ENCODE peak calls at places on chromosome 20, in four cellular contexts. One of them, this sample, is unnamed.

GRCh38 chr20:20443509-20443908 is 75.6 kb downstream of the INSM1 start:
- DNase-seq in stimulated activated effector memory CD8-positive, alpha-beta T cell treated with anti-CD3 and anti-CD28 coated beads, Interleukin-12 subunit alpha, Interleukin-12 subunit beta, amount 100 ng/mL, for 72 hours: no peak
- DNase-seq in dorsolateral prefrontal cortex: no peak
- DNase-seq in GM04504: no peak
- DNase-seq in this sample: no peak

GRCh38 chr20:25247100-25247665 is 702 bp upstream of the PYGB start:
- DNase-seq in GM04504: peak; percentile 51
- DNase-seq in stimulated activated effector memory CD8-positive, alpha-beta T cell treated with anti-CD3 and anti-CD28 coated beads, Interleukin-12 subunit alpha, Interleukin-12 subunit beta, amount 100 ng/mL, for 72 hours: no peak
- DNase-seq in dorsolateral prefrontal cortex: peak; percentile 65
- DNase-seq in this sample: no peak

GRCh38 chr20:47654370-47654769 is 130.9 kb downstream of the SULF2 start:
- DNase-seq in stimulated activated effector memory CD8-positive, alpha-beta T cell treated with anti-CD3 and anti-CD28 coated beads, Interleukin-12 subunit alpha, Interleukin-12 subunit beta, amount 100 ng/mL, for 72 hours: no peak
- DNase-seq in GM04504: no peak
- DNase-seq in dorsolateral prefrontal cortex: no peak
- DNase-seq in this sample: no peak

GRCh38 chr20:56483970-56484369 is 15.5 kb downstream of the RTF2 start:
- DNase-seq in dorsolateral prefrontal cortex: no peak
- DNase-seq in GM04504: no peak
- DNase-seq in stimulated activated effector memory CD8-positive, alpha-beta T cell treated with anti-CD3 and anti-CD28 coated beads, Interleukin-12 subunit alpha, Interleukin-12 subunit beta, amount 100 ng/mL, for 72 hours: no peak
- DNase-seq in this sample: no peak

GRCh38 chr20:23059831-23060230 is 10.4 kb upstream of the THBD start:
- DNase-seq in stimulated activated effector memory CD8-positive, alpha-beta T cell treated with anti-CD3 and anti-CD28 coated beads, Interleukin-12 subunit alpha, Interleukin-12 subunit beta, amount 100 ng/mL, for 72 hours: no peak
- DNase-seq in dorsolateral prefrontal cortex: no peak
- DNase-seq in GM04504: no peak
- DNase-seq in this sample: no peak

GRCh38 chr20:56689318-56689717 is 60.2 kb downstream of the TFAP2C start:
- DNase-seq in dorsolateral prefrontal cortex: no peak
- DNase-seq in stimulated activated effector memory CD8-positive, alpha-beta T cell treated with anti-CD3 and anti-CD28 coated beads, Interleukin-12 subunit alpha, Interleukin-12 subunit beta, amount 100 ng/mL, for 72 hours: no peak
- DNase-seq in GM04504: peak; percentile 72
- DNase-seq in this sample: no peak

GRCh38 chr20:46406986-46407670 is 713 bp upstream of the ELMO2 start:
- DNase-seq in dorsolateral prefrontal cortex: peak; percentile 88
- DNase-seq in GM04504: no peak
- DNase-seq in stimulated activated effector memory CD8-positive, alpha-beta T cell treated with anti-CD3 and anti-CD28 coated beads, Interleukin-12 subunit alpha, Interleukin-12 subunit beta, amount 100 ng/mL, for 72 hours: no peak
- DNase-seq in this sample: no peak

GRCh38 chr20:63944078-63944941 is 11.9 kb downstream of the UCKL1 start:
- DNase-seq in dorsolateral prefrontal cortex: no peak
- DNase-seq in GM04504: no peak
- DNase-seq in stimulated activated effector memory CD8-positive, alpha-beta T cell treated with anti-CD3 and anti-CD28 coated beads, Interleukin-12 subunit alpha, Interleukin-12 subunit beta, amount 100 ng/mL, for 72 hours: no peak
- DNase-seq in this sample: no peak

GRCh38 chr20:19304886-19305415 is 92.5 kb downstream of the SLC24A3 start:
- DNase-seq in GM04504: no peak
- DNase-seq in stimulated activated effector memory CD8-positive, alpha-beta T cell treated with anti-CD3 and anti-CD28 coated beads, Interleukin-12 subunit alpha, Interleukin-12 subunit beta, amount 100 ng/mL, for 72 hours: no peak
- DNase-seq in dorsolateral prefrontal cortex: no peak
- DNase-seq in this sample: no peak

GRCh38 chr20:23095504-23095903 is 9.4 kb upstream of the CD93 start:
- DNase-seq in dorsolateral prefrontal cortex: no peak
- DNase-seq in stimulated activated effector memory CD8-positive, alpha-beta T cell treated with anti-CD3 and anti-CD28 coated beads, Interleukin-12 subunit alpha, Interleukin-12 subunit beta, amount 100 ng/mL, for 72 hours: no peak
- DNase-seq in GM04504: no peak
- DNase-seq in this sample: no peak

GRCh38 chr20:49385471-49385870 is 97.0 kb downstream of the KCNB1 start:
- DNase-seq in GM04504: peak; percentile 20
- DNase-seq in dorsolateral prefrontal cortex: no peak
- DNase-seq in stimulated activated effector memory CD8-positive, alpha-beta T cell treated with anti-CD3 and anti-CD28 coated beads, Interleukin-12 subunit alpha, Interleukin-12 subunit beta, amount 100 ng/mL, for 72 hours: no peak
- DNase-seq in this sample: peak; percentile 24

GRCh38 chr20:45444050-45444449 is 25.5 kb upstream of the WFDC2 start:
- DNase-seq in dorsolateral prefrontal cortex: no peak
- DNase-seq in GM04504: no peak
- DNase-seq in stimulated activated effector memory CD8-positive, alpha-beta T cell treated with anti-CD3 and anti-CD28 coated beads, Interleukin-12 subunit alpha, Interleukin-12 subunit beta, amount 100 ng/mL, for 72 hours: no peak
- DNase-seq in this sample: no peak

GRCh38 chr20:53597521-53598120 is 4.0 kb upstream of the ZNF217 start:
- DNase-seq in dorsolateral prefrontal cortex: no peak
- DNase-seq in stimulated activated effector memory CD8-positive, alpha-beta T cell treated with anti-CD3 and anti-CD28 coated beads, Interleukin-12 subunit alpha, Interleukin-12 subunit beta, amount 100 ng/mL, for 72 hours: no peak
- DNase-seq in GM04504: no peak
- DNase-seq in this sample: no peak

GRCh38 chr20:23086056-23086551 is at the start of gene CD93:
- DNase-seq in stimulated activated effector memory CD8-positive, alpha-beta T cell treated with anti-CD3 and anti-CD28 coated beads, Interleukin-12 subunit alpha, Interleukin-12 subunit beta, amount 100 ng/mL, for 72 hours: peak; percentile 55
- DNase-seq in GM04504: no peak
- DNase-seq in dorsolateral prefrontal cortex: no peak
- DNase-seq in this sample: no peak

GRCh38 chr20:63223121-63223825 is 7.3 kb upstream of the YTHDF1 start:
- DNase-seq in GM04504: no peak
- DNase-seq in dorsolateral prefrontal cortex: peak; percentile 27
- DNase-seq in stimulated activated effector memory CD8-positive, alpha-beta T cell treated with anti-CD3 and anti-CD28 coated beads, Interleukin-12 subunit alpha, Interleukin-12 subunit beta, amount 100 ng/mL, for 72 hours: peak; percentile 74
- DNase-seq in this sample: peak; percentile 20

GRCh38 chr20:58669287-58670006 is 18.4 kb downstream of the STX16 start:
- DNase-seq in stimulated activated effector memory CD8-positive, alpha-beta T cell treated with anti-CD3 and anti-CD28 coated beads, Interleukin-12 subunit alpha, Interleukin-12 subunit beta, amount 100 ng/mL, for 72 hours: no peak
- DNase-seq in dorsolateral prefrontal cortex: no peak
- DNase-seq in GM04504: no peak
- DNase-seq in this sample: no peak

GRCh38 chr20:51569815-51570741 is 27.6 kb upstream of the NFATC2 start:
- DNase-seq in stimulated activated effector memory CD8-positive, alpha-beta T cell treated with anti-CD3 and anti-CD28 coated beads, Interleukin-12 subunit alpha, Interleukin-12 subunit beta, amount 100 ng/mL, for 72 hours: no peak
- DNase-seq in dorsolateral prefrontal cortex: peak; percentile 44
- DNase-seq in GM04504: no peak
- DNase-seq in this sample: no peak

GRCh38 chr20:8414611-8415274 is 282.7 kb downstream of the PLCB1 start:
- DNase-seq in dorsolateral prefrontal cortex: no peak
- DNase-seq in GM04504: peak; percentile 62
- DNase-seq in stimulated activated effector memory CD8-positive, alpha-beta T cell treated with anti-CD3 and anti-CD28 coated beads, Interleukin-12 subunit alpha, Interleukin-12 subunit beta, amount 100 ng/mL, for 72 hours: no peak
- DNase-seq in this sample: peak; percentile 14

GRCh38 chr20:63381781-63382431 is 20.8 kb upstream of the CHRNA4 start:
- DNase-seq in dorsolateral prefrontal cortex: no peak
- DNase-seq in GM04504: no peak
- DNase-seq in stimulated activated effector memory CD8-positive, alpha-beta T cell treated with anti-CD3 and anti-CD28 coated beads, Interleukin-12 subunit alpha, Interleukin-12 subunit beta, amount 100 ng/mL, for 72 hours: peak; percentile 69
- DNase-seq in this sample: no peak

GRCh38 chr20:64106981-64107735 is at the start of gene NPBWR2:
- DNase-seq in dorsolateral prefrontal cortex: peak; percentile 48
- DNase-seq in stimulated activated effector memory CD8-positive, alpha-beta T cell treated with anti-CD3 and anti-CD28 coated beads, Interleukin-12 subunit alpha, Interleukin-12 subunit beta, amount 100 ng/mL, for 72 hours: peak; percentile 50
- DNase-seq in GM04504: no peak
- DNase-seq in this sample: no peak

GRCh38 chr20:22999756-23000155 is 35.4 kb upstream of the SSTR4 start:
- DNase-seq in dorsolateral prefrontal cortex: no peak
- DNase-seq in GM04504: no peak
- DNase-seq in stimulated activated effector memory CD8-positive, alpha-beta T cell treated with anti-CD3 and anti-CD28 coated beads, Interleukin-12 subunit alpha, Interleukin-12 subunit beta, amount 100 ng/mL, for 72 hours: no peak
- DNase-seq in this sample: no peak

GRCh38 chr20:59778615-59779200 is 154.7 kb downstream of the SYCP2 start:
- DNase-seq in GM04504: no peak
- DNase-seq in dorsolateral prefrontal cortex: peak; percentile 7
- DNase-seq in stimulated activated effector memory CD8-positive, alpha-beta T cell treated with anti-CD3 and anti-CD28 coated beads, Interleukin-12 subunit alpha, Interleukin-12 subunit beta, amount 100 ng/mL, for 72 hours: peak; percentile 30
- DNase-seq in this sample: no peak